ENCODE peak calls at places on chromosomes 4 and X, in seven cellular contexts. M is pancreas, X is heart right ventricle, H is endodermal cell, B is GM23338, G is tibial artery, U is PC-9. I is an unnamed sample.
A peak's percentile ranks its signal among the peaks of the same experiment; 100 is the strongest.

GRCh38 chr4:40317921-40318658 is 17.0 kb upstream of the CHRNA9 start:
- DNase-seq in U (no peak), H (no peak), X (no peak), B (no peak), M (no peak), G (no peak), I (no peak)

GRCh38 chr4:7381890-7382633 is 52.7 kb downstream of the PSAPL1 start:
- DNase-seq in B (no peak), G (peak; percentile 39), H (no peak), U (no peak), M (peak; percentile 35), X (no peak), I (no peak)

GRCh38 chr4:144564358-144564757 is 81.6 kb upstream of the HHIP start:
- DNase-seq in H (no peak), M (no peak), X (no peak), B (no peak), G (no peak), U (no peak), I (no peak)

GRCh38 chrX:31237189-31237588 is 165.3 kb upstream of the FTHL17 start:
- DNase-seq in H (no peak), X (no peak), U (no peak), M (no peak), B (no peak), G (no peak), I (no peak)

GRCh38 chr4:25925486-25926201 is 11.6 kb downstream of the SMIM20 start:
- DNase-seq in B (peak; percentile 76), G (no peak), M (no peak), X (peak; percentile 37), U (no peak), H (peak; percentile 83), I (no peak)

GRCh38 chrX:10120828-10121227 is 35.9 kb upstream of the CLCN4 start:
- DNase-seq in H (no peak), M (no peak), G (no peak), U (no peak), X (no peak), B (no peak), I (no peak)

GRCh38 chrX:130055103-130055502 is 55.2 kb downstream of the ELF4 start:
- DNase-seq in H (peak; percentile 55), X (no peak), G (peak; percentile 61), U (no peak), M (no peak), B (no peak), I (no peak)

GRCh38 chrX:30791296-30792278 is 97.5 kb downstream of the TAB3 start:
- DNase-seq in G (no peak), M (no peak), H (peak; percentile 21), U (no peak), X (no peak), B (no peak), I (no peak)

GRCh38 chr4:102642571-102643298 is 118.0 kb downstream of the MANBA start:
- DNase-seq in U (no peak), B (no peak), X (peak; percentile 15), M (no peak), H (no peak), G (no peak), I (no peak)

GRCh38 chrX:78124304-78124703 is 15.1 kb downstream of the TAF9B start:
- DNase-seq in H (no peak), B (no peak), U (no peak), M (no peak), G (no peak), X (no peak), I (no peak)

GRCh38 chr4:26020083-26020668 is 106.2 kb downstream of the SMIM20 start:
- DNase-seq in B (no peak), M (no peak), U (peak; percentile 19), G (no peak), X (no peak), H (no peak), I (no peak)

GRCh38 chr4:81470456-81471327 is 1.0 kb downstream of the RASGEF1B start:
- DNase-seq in M (peak; percentile 63), X (peak; percentile 67), G (peak; percentile 72), U (peak; percentile 5), B (peak; percentile 50), H (peak; percentile 81), I (peak; percentile 52)

GRCh38 chrX:130211415-130212186 is 39.8 kb downstream of the RAB33A start:
- DNase-seq in B (no peak), M (no peak), G (no peak), U (no peak), H (no peak), X (no peak), I (no peak)

GRCh38 chr4:687975-688694 is 816 bp downstream of the SLC49A3 start:
- DNase-seq in B (peak; percentile 77), H (no peak), U (peak; percentile 83), X (no peak), M (peak; percentile 66), G (no peak), I (no peak)

GRCh38 chr4:5982156-5982973 is 35.9 kb downstream of the C4orf50 start:
- DNase-seq in G (peak; percentile 39), U (no peak), B (no peak), H (peak; percentile 26), M (no peak), X (no peak), I (no peak)

GRCh38 chr4:2938906-2939305 is 24.3 kb downstream of the NOP14 start:
- DNase-seq in M (peak; percentile 26), G (peak; percentile 52), B (no peak), X (no peak), H (no peak), U (no peak), I (no peak)

GRCh38 chr4:8594097-8595038 is 1.8 kb downstream of the CPZ start:
- DNase-seq in X (peak; percentile 64), B (peak; percentile 94), G (no peak), U (peak; percentile 64), M (no peak), H (peak; percentile 89), I (no peak)

GRCh38 chr4:90198086-90198847 is 71.1 kb downstream of the CCSER1 start:
- DNase-seq in B (peak; percentile 71), H (no peak), M (no peak), X (no peak), U (no peak), G (no peak), I (no peak)

DNA sequence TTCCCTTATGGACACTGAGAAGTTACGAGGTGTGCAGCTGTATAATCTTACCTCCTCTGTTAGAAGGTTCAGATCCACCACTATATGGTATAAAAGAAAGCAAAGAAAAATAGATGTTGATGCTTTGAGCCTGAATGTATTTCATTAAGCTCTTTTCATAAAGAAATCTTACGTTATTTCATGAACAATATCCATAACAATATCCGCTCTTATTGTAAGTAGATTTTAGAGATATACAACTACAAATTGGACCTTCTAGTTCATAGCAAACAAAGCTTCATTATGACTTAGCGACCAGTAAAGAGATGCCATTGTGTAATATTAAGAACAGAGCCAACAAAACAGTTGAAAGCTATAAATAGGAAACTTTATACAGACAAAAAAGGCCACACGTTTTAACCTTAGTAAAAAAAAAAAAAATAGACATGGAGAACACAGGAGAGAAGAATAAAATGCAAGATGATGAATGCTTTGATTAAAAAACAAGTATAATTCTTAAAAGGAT is 203.6 kb downstream of the PDGFC start:
- DNase-seq in G (no peak), U (no peak), H (no peak), M (no peak), X (no peak), B (no peak), I (no peak)
- H3K4me1 ChIP-seq in G (no peaks in the 10 kb centered on the region), U (no peaks in the 10 kb centered on the region), H (no peaks in the 10 kb centered on the region), M (peaks cover 13% of the 10 kb centered on the region), X (peaks cover 7% of the 10 kb centered on the region), B (peaks cover 34% of the 10 kb centered on the region), I (no peaks in the 10 kb centered on the region)

GRCh38 chrX:65407157-65407626 is 127.4 kb downstream of the LAS1L start:
- DNase-seq in X (no peak), H (no peak), U (no peak), G (no peak), B (peak; percentile 27), M (peak; percentile 56), I (peak; percentile 6)
- H3K4me3 ChIP-seq in X (peak overlapping the region; percentile 15), H (peak overlapping the region; percentile 58), U (no peak overlapping the region), G (peak overlapping the region; percentile 30), B (peak overlapping the region; percentile 53), M (no peak overlapping the region), I (no peak overlapping the region)

DNA sequence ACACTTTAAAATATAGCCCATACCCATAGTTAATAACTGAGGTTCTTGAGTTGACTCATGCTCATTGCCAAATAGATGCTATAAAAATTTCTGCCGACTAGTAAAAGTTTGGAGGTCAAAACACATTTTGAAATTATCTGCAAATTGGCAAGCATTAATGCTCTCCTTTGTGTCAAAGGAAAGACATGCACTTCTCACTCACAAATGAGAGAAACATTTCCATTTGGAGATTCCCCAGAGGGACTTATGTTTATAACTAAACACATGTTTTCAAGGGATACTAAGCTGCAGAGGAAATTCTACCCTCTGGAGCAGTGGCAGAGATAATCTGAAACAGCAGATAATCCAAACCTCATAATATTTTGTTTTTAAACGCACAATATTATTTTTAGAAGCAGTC is 45.7 kb upstream of the CCDC160 start:
- DNase-seq in U (no peak), X (no peak), H (no peak), M (no peak), B (no peak), G (no peak), I (no peak)
- H3K4me1 ChIP-seq in U (no peaks in the 10 kb centered on the region), X (no peaks in the 10 kb centered on the region), H (no peaks in the 10 kb centered on the region), M (no peaks in the 10 kb centered on the region), B (peaks cover 17% of the 10 kb centered on the region), G (no peaks in the 10 kb centered on the region), I (peaks cover 10% of the 10 kb centered on the region)

GRCh38 chrX:119482497-119483480 is 14.5 kb downstream of the SLC25A5 start:
- DNase-seq in H (peak; percentile 88), G (peak; percentile 75), X (peak; percentile 53), U (peak; percentile 78), B (peak; percentile 67), M (peak; percentile 87), I (peak; percentile 66)
- H3K4me3 ChIP-seq in H (no peak overlapping the region), G (peak overlapping the region; percentile 53), X (peak overlapping the region; percentile 53), U (peak overlapping the region; percentile 57), B (peak overlapping the region; percentile 56), M (peak overlapping the region; percentile 1), I (peak overlapping the region; percentile 54)

GRCh38 chr4:139555705-139556070 is 331 bp downstream of the SETD7 start:
- DNase-seq in H (no peak), X (no peak), G (peak; percentile 81), B (no peak), M (no peak), U (peak; percentile 44), I (peak; percentile 24)

GRCh38 chr4:139556735-139557505 is 901 bp upstream of the SETD7 start:
- DNase-seq in B (peak; percentile 69), X (peak; percentile 59), G (peak; percentile 78), M (peak; percentile 76), U (peak; percentile 55), H (peak; percentile 86), I (peak; percentile 67)

GRCh38 chr4:139555073-139555704 is 830 bp downstream of the SETD7 start:
- DNase-seq in X (peak; percentile 95), M (peak; percentile 91), H (peak; percentile 93), B (peak; percentile 80), U (peak; percentile 88), G (peak; percentile 96), I (peak; percentile 93)

GRCh38 chr4:139557506-139558110 is 1.6 kb upstream of the SETD7 start:
- DNase-seq in U (no peak), X (no peak), M (no peak), H (peak; percentile 78), G (no peak), B (peak; percentile 42), I (no peak)

GRCh38 chr4:139556071-139556734 is at the start of gene SETD7:
- DNase-seq in G (peak; percentile 89), U (peak; percentile 72), M (peak; percentile 86), X (peak; percentile 83), B (peak; percentile 85), H (peak; percentile 93), I (peak; percentile 54)
- H3K4me1 ChIP-seq in G (no peaks in the 10 kb centered on the region), U (peaks cover 27% of the 10 kb centered on the region), M (peaks cover 55% of the 10 kb centered on the region), X (peaks cover 51% of the 10 kb centered on the region), B (peaks cover 38% of the 10 kb centered on the region), H (peaks cover 16% of the 10 kb centered on the region), I (peaks cover 12% of the 10 kb centered on the region)

I was measured in naive thymus-derived CD4-positive, alpha-beta T cell.